ENCODE peak calls at places on chromosome 11, in seven cellular contexts. One of them, this sample, is unnamed.

GRCh38 chr11:870127-870413 is 27.4 kb downstream of the TSPAN4 start:
- DNase-seq in chondrocyte: no peak
- DNase-seq in GM23248: no peak
- DNase-seq in T-helper 1 cell: no peak
- DNase-seq in RWPE1: no peak
- DNase-seq in GM20000: no peak
- DNase-seq in tibial artery: no peak
- DNase-seq in this sample: no peak

GRCh38 chr11:96215094-96215782 is 127.8 kb downstream of the MAML2 start:
- DNase-seq in chondrocyte: no peak
- DNase-seq in GM23248: peak
- DNase-seq in T-helper 1 cell: peak
- DNase-seq in RWPE1: no peak
- DNase-seq in GM20000: peak
- DNase-seq in tibial artery: no peak
- DNase-seq in this sample: peak

GRCh38 chr11:15807827-15808226 is 548.5 kb downstream of the SOX6 start:
- DNase-seq in chondrocyte: no peak
- DNase-seq in GM23248: no peak
- DNase-seq in T-helper 1 cell: no peak
- DNase-seq in RWPE1: no peak
- DNase-seq in GM20000: no peak
- DNase-seq in tibial artery: no peak
- DNase-seq in this sample: no peak

GRCh38 chr11:82494988-82495432 is 238.7 kb downstream of the FAM181B start:
- DNase-seq in chondrocyte: no peak
- DNase-seq in GM23248: no peak
- DNase-seq in T-helper 1 cell: no peak
- DNase-seq in RWPE1: no peak
- DNase-seq in GM20000: no peak
- DNase-seq in tibial artery: no peak
- DNase-seq in this sample: peak

GRCh38 chr11:85805387-85805786 is 5.6 kb downstream of the SYTL2 start:
- DNase-seq in chondrocyte: no peak
- DNase-seq in GM23248: peak
- DNase-seq in T-helper 1 cell: no peak
- DNase-seq in RWPE1: no peak
- DNase-seq in GM20000: no peak
- DNase-seq in tibial artery: no peak
- DNase-seq in this sample: no peak

GRCh38 chr11:65116370-65117205 is 913 bp downstream of the ZNHIT2 start:
- DNase-seq in chondrocyte: peak
- DNase-seq in GM23248: peak
- DNase-seq in T-helper 1 cell: peak
- DNase-seq in RWPE1: no peak
- DNase-seq in GM20000: no peak
- DNase-seq in tibial artery: no peak
- DNase-seq in this sample: no peak

GRCh38 chr11:72370201-72370600 is 64.1 kb downstream of the CLPB start:
- DNase-seq in chondrocyte: no peak
- DNase-seq in GM23248: no peak
- DNase-seq in T-helper 1 cell: no peak
- DNase-seq in RWPE1: no peak
- DNase-seq in GM20000: no peak
- DNase-seq in tibial artery: no peak
- DNase-seq in this sample: no peak

GRCh38 chr11:19444231-19444630 is 203.5 kb upstream of the E2F8 start:
- DNase-seq in chondrocyte: no peak
- DNase-seq in GM23248: peak
- DNase-seq in T-helper 1 cell: no peak
- DNase-seq in RWPE1: no peak
- DNase-seq in GM20000: no peak
- DNase-seq in tibial artery: no peak
- DNase-seq in this sample: no peak

GRCh38 chr11:79198898-79199250 is 242.0 kb downstream of the TENM4 start:
- DNase-seq in chondrocyte: no peak
- DNase-seq in GM23248: peak
- DNase-seq in T-helper 1 cell: no peak
- DNase-seq in RWPE1: no peak
- DNase-seq in GM20000: no peak
- DNase-seq in tibial artery: no peak
- DNase-seq in this sample: no peak

GRCh38 chr11:66225054-66225453 is 43.4 kb upstream of the RAB1B start:
- DNase-seq in chondrocyte: peak
- DNase-seq in GM23248: no peak
- DNase-seq in T-helper 1 cell: no peak
- DNase-seq in RWPE1: no peak
- DNase-seq in GM20000: no peak
- DNase-seq in tibial artery: no peak
- DNase-seq in this sample: no peak

GRCh38 chr11:1548221-1549070 is 23.6 kb downstream of the DUSP8 start:
- DNase-seq in chondrocyte: no peak
- DNase-seq in GM23248: peak
- DNase-seq in T-helper 1 cell: no peak
- DNase-seq in RWPE1: no peak
- DNase-seq in GM20000: no peak
- DNase-seq in tibial artery: peak
- DNase-seq in this sample: no peak

GRCh38 chr11:68271023-68271780 is 571 bp downstream of the C11orf24 start:
- DNase-seq in chondrocyte: no peak
- DNase-seq in GM23248: peak
- DNase-seq in T-helper 1 cell: peak
- DNase-seq in RWPE1: peak
- DNase-seq in GM20000: peak
- DNase-seq in tibial artery: peak
- DNase-seq in this sample: peak

GRCh38 chr11:63875506-63875905 is 36.6 kb downstream of the MARK2 start:
- DNase-seq in chondrocyte: no peak
- DNase-seq in GM23248: no peak
- DNase-seq in T-helper 1 cell: no peak
- DNase-seq in RWPE1: no peak
- DNase-seq in GM20000: no peak
- DNase-seq in tibial artery: no peak
- DNase-seq in this sample: no peak

GRCh38 chr11:91164452-91164822 is 941.6 kb upstream of the CHORDC1 start:
- DNase-seq in chondrocyte: no peak
- DNase-seq in GM23248: no peak
- DNase-seq in T-helper 1 cell: no peak
- DNase-seq in RWPE1: no peak
- DNase-seq in GM20000: no peak
- DNase-seq in tibial artery: no peak
- DNase-seq in this sample: no peak

GRCh38 chr11:119890466-119890865 is 161.5 kb upstream of the NECTIN1 start:
- DNase-seq in chondrocyte: no peak
- DNase-seq in GM23248: no peak
- DNase-seq in T-helper 1 cell: no peak
- DNase-seq in RWPE1: no peak
- DNase-seq in GM20000: no peak
- DNase-seq in tibial artery: no peak
- DNase-seq in this sample: no peak

GRCh38 chr11:43419460-43419859 is 60.7 kb downstream of the TTC17 start:
- DNase-seq in chondrocyte: no peak
- DNase-seq in GM23248: peak
- DNase-seq in T-helper 1 cell: no peak
- DNase-seq in RWPE1: peak
- DNase-seq in GM20000: peak
- DNase-seq in tibial artery: no peak
- DNase-seq in this sample: peak

GRCh38 chr11:117562111-117562510 is 234.5 kb downstream of the CEP164 start:
- DNase-seq in chondrocyte: peak
- DNase-seq in GM23248: no peak
- DNase-seq in T-helper 1 cell: no peak
- DNase-seq in RWPE1: no peak
- DNase-seq in GM20000: no peak
- DNase-seq in tibial artery: no peak
- DNase-seq in this sample: no peak

GRCh38 chr11:34830648-34831047 is 85.5 kb downstream of the APIP start:
- DNase-seq in chondrocyte: no peak
- DNase-seq in GM23248: peak
- DNase-seq in T-helper 1 cell: no peak
- DNase-seq in RWPE1: no peak
- DNase-seq in GM20000: no peak
- DNase-seq in tibial artery: no peak
- DNase-seq in this sample: no peak

GRCh38 chr11:95912902-95913560 is 10.9 kb downstream of the MTMR2 start:
- DNase-seq in chondrocyte: no peak
- DNase-seq in GM23248: peak
- DNase-seq in T-helper 1 cell: no peak
- DNase-seq in RWPE1: no peak
- DNase-seq in GM20000: no peak
- DNase-seq in tibial artery: no peak
- DNase-seq in this sample: no peak

GRCh38 chr11:86811637-86812321 is 11.4 kb downstream of the PRSS23 start:
- DNase-seq in chondrocyte: no peak
- DNase-seq in GM23248: peak
- DNase-seq in T-helper 1 cell: no peak
- DNase-seq in RWPE1: no peak
- DNase-seq in GM20000: no peak
- DNase-seq in tibial artery: no peak
- DNase-seq in this sample: no peak

GRCh38 chr11:13538044-13538443 is 42.2 kb upstream of the PTH start:
- DNase-seq in chondrocyte: no peak
- DNase-seq in GM23248: no peak
- DNase-seq in T-helper 1 cell: no peak
- DNase-seq in RWPE1: no peak
- DNase-seq in GM20000: no peak
- DNase-seq in tibial artery: no peak
- DNase-seq in this sample: no peak

GRCh38 chr11:57324154-57324885 is 432 bp downstream of the TNKS1BP1 start:
- DNase-seq in chondrocyte: no peak
- DNase-seq in GM23248: peak
- DNase-seq in T-helper 1 cell: no peak
- DNase-seq in RWPE1: peak
- DNase-seq in GM20000: no peak
- DNase-seq in tibial artery: no peak
- DNase-seq in this sample: no peak

GRCh38 chr11:128206476-128206875 is 380.9 kb downstream of the ETS1 start:
- DNase-seq in chondrocyte: no peak
- DNase-seq in GM23248: no peak
- DNase-seq in T-helper 1 cell: no peak
- DNase-seq in RWPE1: no peak
- DNase-seq in GM20000: no peak
- DNase-seq in tibial artery: no peak
- DNase-seq in this sample: no peak

GRCh38 chr11:15119826-15120225 is 5.1 kb downstream of the INSC start:
- DNase-seq in chondrocyte: no peak
- DNase-seq in GM23248: peak
- DNase-seq in T-helper 1 cell: no peak
- DNase-seq in RWPE1: no peak
- DNase-seq in GM20000: no peak
- DNase-seq in tibial artery: no peak
- DNase-seq in this sample: no peak

GRCh38 chr11:5580577-5580976 is at the start of gene OR52B6:
- DNase-seq in chondrocyte: no peak
- DNase-seq in GM23248: no peak
- DNase-seq in T-helper 1 cell: no peak
- DNase-seq in RWPE1: no peak
- DNase-seq in GM20000: no peak
- DNase-seq in tibial artery: no peak
- DNase-seq in this sample: no peak

GRCh38 chr11:106463796-106464201 is 386.3 kb downstream of the AASDHPPT start:
- DNase-seq in chondrocyte: no peak
- DNase-seq in GM23248: no peak
- DNase-seq in T-helper 1 cell: no peak
- DNase-seq in RWPE1: no peak
- DNase-seq in GM20000: no peak
- DNase-seq in tibial artery: no peak
- DNase-seq in this sample: no peak

GRCh38 chr11:72493426-72494108 is 59.2 kb upstream of the CLPB start:
- DNase-seq in chondrocyte: no peak
- DNase-seq in GM23248: no peak
- DNase-seq in T-helper 1 cell: no peak
- DNase-seq in RWPE1: no peak
- DNase-seq in GM20000: no peak
- DNase-seq in tibial artery: no peak
- DNase-seq in this sample: peak

GRCh38 chr11:32029721-32030120 is 61.2 kb upstream of the RCN1 start:
- DNase-seq in chondrocyte: no peak
- DNase-seq in GM23248: peak
- DNase-seq in T-helper 1 cell: no peak
- DNase-seq in RWPE1: no peak
- DNase-seq in GM20000: no peak
- DNase-seq in tibial artery: no peak
- DNase-seq in this sample: no peak

GRCh38 chr11:113695207-113695606 is 10.9 kb downstream of the TMPRSS5 start:
- DNase-seq in chondrocyte: no peak
- DNase-seq in GM23248: no peak
- DNase-seq in T-helper 1 cell: no peak
- DNase-seq in RWPE1: no peak
- DNase-seq in GM20000: no peak
- DNase-seq in tibial artery: no peak
- DNase-seq in this sample: no peak

GRCh38 chr11:34192481-34193401 is 87.3 kb downstream of the NAT10 start:
- DNase-seq in chondrocyte: no peak
- DNase-seq in GM23248: peak
- DNase-seq in T-helper 1 cell: no peak
- DNase-seq in RWPE1: peak
- DNase-seq in GM20000: no peak
- DNase-seq in tibial artery: peak
- DNase-seq in this sample: no peak

GRCh38 chr11:35239476-35240075 is 100.6 kb downstream of the CD44 start:
- DNase-seq in chondrocyte: no peak
- DNase-seq in GM23248: no peak
- DNase-seq in T-helper 1 cell: no peak
- DNase-seq in RWPE1: no peak
- DNase-seq in GM20000: no peak
- DNase-seq in tibial artery: no peak
- DNase-seq in this sample: no peak

GRCh38 chr11:134701564-134702165 is 289.6 kb upstream of the B3GAT1 start:
- DNase-seq in chondrocyte: no peak
- DNase-seq in GM23248: no peak
- DNase-seq in T-helper 1 cell: no peak
- DNase-seq in RWPE1: no peak
- DNase-seq in GM20000: no peak
- DNase-seq in tibial artery: no peak
- DNase-seq in this sample: no peak

GRCh38 chr11:7534030-7534378 is 20.2 kb downstream of the PPFIBP2 start:
- DNase-seq in chondrocyte: no peak
- DNase-seq in GM23248: no peak
- DNase-seq in T-helper 1 cell: no peak
- DNase-seq in RWPE1: no peak
- DNase-seq in GM20000: no peak
- DNase-seq in tibial artery: no peak
- DNase-seq in this sample: no peak

GRCh38 chr11:97140885-97141494 is 751.2 kb downstream of the JRKL start:
- DNase-seq in chondrocyte: no peak
- DNase-seq in GM23248: peak
- DNase-seq in T-helper 1 cell: no peak
- DNase-seq in RWPE1: peak
- DNase-seq in GM20000: peak
- DNase-seq in tibial artery: no peak
- DNase-seq in this sample: peak

GRCh38 chr11:23364076-23364475 is 503.8 kb upstream of the CCDC179 start:
- DNase-seq in chondrocyte: no peak
- DNase-seq in GM23248: peak
- DNase-seq in T-helper 1 cell: no peak
- DNase-seq in RWPE1: no peak
- DNase-seq in GM20000: no peak
- DNase-seq in tibial artery: no peak
- DNase-seq in this sample: no peak

GRCh38 chr11:24509114-24509513 is 12.3 kb downstream of the LUZP2 start:
- DNase-seq in chondrocyte: no peak
- DNase-seq in GM23248: peak
- DNase-seq in T-helper 1 cell: no peak
- DNase-seq in RWPE1: peak
- DNase-seq in GM20000: no peak
- DNase-seq in tibial artery: no peak
- DNase-seq in this sample: no peak

GRCh38 chr11:12862761-12863469 is 146.2 kb upstream of the RASSF10 start:
- DNase-seq in chondrocyte: no peak
- DNase-seq in GM23248: peak
- DNase-seq in T-helper 1 cell: no peak
- DNase-seq in RWPE1: peak
- DNase-seq in GM20000: no peak
- DNase-seq in tibial artery: no peak
- DNase-seq in this sample: no peak

GRCh38 chr11:2562181-2562581 is 117.4 kb downstream of the KCNQ1 start:
- DNase-seq in chondrocyte: peak
- DNase-seq in GM23248: no peak
- DNase-seq in T-helper 1 cell: no peak
- DNase-seq in RWPE1: no peak
- DNase-seq in GM20000: no peak
- DNase-seq in tibial artery: no peak
- DNase-seq in this sample: no peak